ENCODE peak calls at places on chromosome 5, in eight cellular contexts. F is endodermal cell, I is lower lobe of right lung, Y is A673, V is upper lobe of right lung, M is SJSA1, K is HCT116, J is stomach. R is an unnamed sample.

GRCh38 chr5:5270958-5271605 is 131.0 kb downstream of the ADAMTS16 start:
- DNase-seq in F (peak; percentile 91), I (peak; percentile 73), Y (peak; percentile 96), V (peak; percentile 84), M (peak; percentile 92), K (peak; percentile 57), J (peak; percentile 72), R (peak; percentile 22)

GRCh38 chr5:35608881-35609779 is 8.5 kb upstream of the SPEF2 start:
- DNase-seq in F (no peak), I (no peak), Y (peak; percentile 49), V (no peak), M (no peak), K (no peak), J (no peak), R (no peak)

GRCh38 chr5:140114341-140115185 is 654 bp downstream of the PURA start:
- DNase-seq in F (peak; percentile 85), I (peak; percentile 87), Y (peak; percentile 38), V (peak; percentile 88), M (peak; percentile 80), K (no peak), J (peak; percentile 70), R (no peak)

GRCh38 chr5:139131881-139132480 is 66.2 kb downstream of the SIL1 start:
- DNase-seq in F (no peak), I (no peak), Y (no peak), V (no peak), M (no peak), K (no peak), J (no peak), R (no peak)

GRCh38 chr5:176620333-176620981 is 9.9 kb downstream of the SNCB start:
- DNase-seq in F (peak; percentile 70), I (no peak), Y (no peak), V (peak; percentile 76), M (no peak), K (no peak), J (no peak), R (no peak)

GRCh38 chr5:125394661-125395280 is 648.3 kb upstream of the ZNF608 start:
- DNase-seq in F (no peak), I (no peak), Y (no peak), V (no peak), M (no peak), K (no peak), J (no peak), R (no peak)

GRCh38 chr5:111254613-111255012 is 30.4 kb downstream of the CAMK4 start:
- DNase-seq in F (no peak), I (no peak), Y (no peak), V (no peak), M (no peak), K (no peak), J (no peak), R (no peak)

GRCh38 chr5:16700081-16700480 is 83.3 kb upstream of the RETREG1 start:
- DNase-seq in F (no peak), I (no peak), Y (no peak), V (no peak), M (no peak), K (no peak), J (no peak), R (no peak)

GRCh38 chr5:43017438-43017820 is 22.7 kb downstream of the ANXA2R start:
- DNase-seq in F (peak; percentile 77), I (no peak), Y (peak; percentile 35), V (no peak), M (no peak), K (no peak), J (no peak), R (no peak)

GRCh38 chr5:32264954-32265572 is 47.7 kb downstream of the MTMR12 start:
- DNase-seq in F (no peak), I (no peak), Y (no peak), V (no peak), M (no peak), K (no peak), J (no peak), R (no peak)

GRCh38 chr5:148556835-148557234 is 97.5 kb downstream of the HTR4 start:
- DNase-seq in F (no peak), I (no peak), Y (no peak), V (no peak), M (no peak), K (no peak), J (no peak), R (no peak)

GRCh38 chr5:133236541-133236951 is 184.7 kb downstream of the HSPA4 start:
- DNase-seq in F (peak; percentile 69), I (no peak), Y (no peak), V (peak; percentile 60), M (no peak), K (no peak), J (no peak), R (no peak)

GRCh38 chr5:119340597-119341218 is 15.1 kb upstream of the TNFAIP8 start:
- DNase-seq in F (no peak), I (no peak), Y (no peak), V (no peak), M (no peak), K (no peak), J (no peak), R (no peak)

GRCh38 chr5:7394889-7395431 is 978 bp upstream of the ADCY2 start:
- DNase-seq in F (peak; percentile 88), I (no peak), Y (no peak), V (no peak), M (no peak), K (no peak), J (no peak), R (no peak)

GRCh38 chr5:61228691-61229280 is 66.5 kb upstream of the SMIM15 start:
- DNase-seq in F (no peak), I (no peak), Y (peak; percentile 3), V (no peak), M (no peak), K (no peak), J (no peak), R (no peak)

GRCh38 chr5:41181691-41182564 is 31.4 kb downstream of the C6 start:
- DNase-seq in F (no peak), I (no peak), Y (peak; percentile 31), V (no peak), M (no peak), K (no peak), J (no peak), R (no peak)

GRCh38 chr5:154370119-154370518 is 75.7 kb upstream of the SAP30L start:
- DNase-seq in F (peak; percentile 71), I (no peak), Y (peak; percentile 62), V (no peak), M (no peak), K (no peak), J (no peak), R (no peak)

GRCh38 chr5:35990524-35990923 is 666 bp downstream of the UGT3A1 start:
- DNase-seq in F (no peak), I (no peak), Y (no peak), V (no peak), M (no peak), K (no peak), J (no peak), R (no peak)

GRCh38 chr5:7668627-7669026 is 182.3 kb downstream of the CFAP90 start:
- DNase-seq in F (no peak), I (no peak), Y (no peak), V (no peak), M (no peak), K (no peak), J (no peak), R (no peak)

GRCh38 chr5:16390825-16391224 is 74.8 kb downstream of the ZNF622 start:
- DNase-seq in F (no peak), I (no peak), Y (no peak), V (no peak), M (no peak), K (no peak), J (no peak), R (no peak)

DNA sequence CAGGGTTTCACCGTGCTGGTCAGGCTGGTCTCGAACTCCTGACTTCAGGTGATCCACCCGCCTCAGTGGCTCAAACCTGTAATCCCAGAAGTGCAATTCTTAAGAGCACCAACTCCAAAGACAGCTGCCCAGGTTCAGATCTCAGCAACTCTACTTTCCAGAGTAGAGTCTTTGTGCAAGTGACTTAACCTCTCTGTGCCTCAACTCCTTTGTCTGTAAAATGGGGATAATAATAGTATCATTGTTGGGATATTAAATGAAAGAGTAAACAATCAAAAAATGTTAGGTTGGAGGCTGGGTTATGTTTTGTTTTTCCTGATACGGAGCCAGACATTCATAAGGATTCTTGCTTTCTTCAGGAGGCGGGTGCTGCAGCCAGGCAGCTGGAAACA is 45.0 kb downstream of the FOXI1 start:
- DNase-seq in F (no peak), I (no peak), Y (no peak), V (no peak), M (no peak), K (no peak), J (no peak), R (no peak)
- H3K4me1 ChIP-seq in F (peaks cover 8% of the 10 kb centered on the region), I (no peaks in the 10 kb centered on the region), Y (no peaks in the 10 kb centered on the region), V (peaks cover 13% of the 10 kb centered on the region), M (peaks cover 18% of the 10 kb centered on the region), K (peaks cover 32% of the 10 kb centered on the region), J (peaks cover 7% of the 10 kb centered on the region), R (peaks cover 37% of the 10 kb centered on the region)

GRCh38 chr5:58148366-58148765 is 311.5 kb downstream of the PLK2 start:
- DNase-seq in F (no peak), I (no peak), Y (no peak), V (no peak), M (no peak), K (no peak), J (no peak), R (no peak)
- H3K4me1 ChIP-seq in F (no peaks in the 10 kb centered on the region), I (no peaks in the 10 kb centered on the region), Y (no peaks in the 10 kb centered on the region), V (no peaks in the 10 kb centered on the region), M (peaks cover 3% of the 10 kb centered on the region), K (peaks cover 10% of the 10 kb centered on the region), J (no peaks in the 10 kb centered on the region), R (no peaks in the 10 kb centered on the region)

DNA sequence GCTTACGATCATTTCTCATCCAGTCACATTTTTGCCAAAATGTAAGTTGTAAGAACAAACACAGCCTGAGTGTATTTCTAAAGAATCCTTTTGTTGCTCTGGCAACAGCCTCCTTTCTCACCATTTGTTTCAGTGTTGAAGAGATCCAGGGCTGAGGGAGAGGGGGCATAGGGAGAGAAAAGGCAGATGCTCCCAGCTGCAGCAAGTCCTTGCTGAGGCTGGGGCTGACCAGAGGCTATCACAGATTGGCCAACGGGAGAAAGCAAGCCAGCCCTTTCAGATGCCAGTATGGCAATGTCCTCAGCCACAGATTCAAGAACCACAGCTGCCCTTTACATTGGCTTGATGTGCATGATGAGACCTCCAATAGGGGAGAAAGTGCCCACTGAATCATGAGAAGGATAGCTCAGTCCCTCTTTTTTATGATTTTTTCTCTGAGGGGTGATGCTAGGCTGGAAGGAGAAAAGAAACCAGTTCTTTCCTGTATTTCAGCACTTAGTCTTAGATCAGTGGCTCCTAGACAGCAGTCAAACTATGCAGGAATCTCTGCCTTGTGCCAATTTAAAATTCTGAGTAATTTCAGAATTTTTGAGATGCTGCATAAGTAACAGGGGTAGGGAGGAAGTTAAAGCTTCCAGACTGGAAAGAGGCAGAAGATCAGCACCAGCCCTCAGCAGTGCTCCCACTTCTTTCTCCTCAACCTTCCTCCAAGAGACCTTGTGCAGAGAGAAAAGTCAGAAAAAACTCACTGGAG is 142.1 kb downstream of the LHFPL2 start:
- DNase-seq in F (peak; percentile 25), I (no peak), Y (no peak), V (no peak), M (no peak), K (no peak), J (no peak), R (no peak)
- H3K4me1 ChIP-seq in F (peaks cover 42% of the 10 kb centered on the region), I (peaks cover 75% of the 10 kb centered on the region), Y (no peaks in the 10 kb centered on the region), V (peaks cover 41% of the 10 kb centered on the region), M (peaks cover 23% of the 10 kb centered on the region), K (peaks cover 24% of the 10 kb centered on the region), J (peaks cover 78% of the 10 kb centered on the region), R (peaks cover 8% of the 10 kb centered on the region)

DNA sequence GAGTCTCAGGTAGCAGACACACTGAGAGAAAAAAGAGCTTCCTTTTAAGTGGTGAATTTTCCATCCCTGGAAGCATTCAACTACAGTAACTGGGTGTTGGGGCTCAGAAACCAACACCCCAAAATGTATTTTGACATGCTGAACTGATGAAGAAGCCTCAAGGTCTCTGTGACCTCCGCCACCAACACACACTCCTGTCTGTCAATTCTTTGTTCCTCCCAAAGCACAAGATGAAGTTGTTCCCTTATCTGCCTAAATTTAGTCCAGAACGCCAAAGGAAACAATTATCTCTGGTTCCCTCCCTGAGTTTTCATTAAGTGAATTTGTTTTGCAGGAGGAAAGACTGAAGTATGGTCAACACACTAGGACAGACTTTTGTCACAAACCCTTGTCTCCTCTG is 1.4 kb upstream of the CDKN2AIPNL start:
- DNase-seq in F (no peak), I (no peak), Y (no peak), V (no peak), M (no peak), K (no peak), J (no peak), R (no peak)
- H3K4me1 ChIP-seq in F (peaks cover 7% of the 10 kb centered on the region), I (peaks cover 29% of the 10 kb centered on the region), Y (peaks cover 7% of the 10 kb centered on the region), V (peaks cover 22% of the 10 kb centered on the region), M (peaks cover 12% of the 10 kb centered on the region), K (peaks cover 27% of the 10 kb centered on the region), J (peaks cover 39% of the 10 kb centered on the region), R (peaks cover 25% of the 10 kb centered on the region)